ENCODE peak calls at places on chromosomes 2 and 18, in eight cellular contexts. T is K562, U is gastrocnemius medialis, Q is IMR-90, G is A549, W is heart left ventricle, M is HepG2, X is HCT116. Z is an unnamed sample. For H3K4me1, the result is how much of the 10 kb centered on the place peaks cover.

GRCh38 chr2:1210352-1210751 is 202.9 kb upstream of the TPO start:
- ATAC-seq in U (no peak), G (no peak), X (no peak), M (no peak), W (no peak), T (no peak), Q (no peak), Z (no peak)

GRCh38 chr2:66433945-66434678 is 813 bp upstream of the MEIS1 start:
- ATAC-seq in X (no peak), T (peak), M (peak), W (peak), G (peak), U (peak), Q (peak), Z (peak)

GRCh38 chr2:166764216-166764615 is 124.1 kb upstream of the XIRP2 start:
- ATAC-seq in W (no peak), T (no peak), Q (no peak), G (no peak), M (peak), X (no peak), U (no peak), Z (no peak)

GRCh38 chr2:144099746-144100438 is 420.0 kb downstream of the ZEB2 start:
- ATAC-seq in G (peak), T (peak), U (peak), X (no peak), W (peak), Q (peak), M (no peak), Z (no peak)

GRCh38 chr2:55163258-55163657 is 68.8 kb downstream of the CLHC1 start:
- ATAC-seq in T (no peak), W (no peak), U (no peak), M (peak), X (no peak), G (no peak), Q (peak), Z (no peak)

GRCh38 chr18:77133920-77134496 is 1.4 kb upstream of the MBP start:
- ATAC-seq in X (no peak), Q (no peak), M (peak), W (no peak), T (peak), U (peak), G (no peak), Z (peak)

GRCh38 chr2:206920936-206921335 is 18.4 kb upstream of the CPO start:
- ATAC-seq in T (no peak), Q (no peak), X (no peak), U (no peak), G (no peak), W (no peak), M (no peak), Z (no peak)

GRCh38 chr2:160221391-160222276 is 21.6 kb upstream of the ITGB6 start:
- ATAC-seq in X (peak), Q (peak), T (no peak), U (peak), M (peak), W (peak), G (peak), Z (peak)

GRCh38 chr2:213923543-213923942 is 487.3 kb upstream of the VWC2L start:
- ATAC-seq in Q (no peak), U (no peak), W (no peak), X (no peak), G (no peak), T (no peak), M (no peak), Z (no peak)

GRCh38 chr2:198383392-198383791 is 579.0 kb downstream of the PLCL1 start:
- ATAC-seq in U (no peak), G (no peak), T (no peak), W (no peak), X (no peak), Q (no peak), M (no peak), Z (no peak)

GRCh38 chr18:49364821-49365220 is 95.6 kb downstream of the DYM start:
- ATAC-seq in X (no peak), G (no peak), W (no peak), M (no peak), T (no peak), Q (no peak), U (no peak), Z (no peak)

GRCh38 chr18:79812052-79812451 is 14.3 kb downstream of the KCNG2 start:
- ATAC-seq in Q (no peak), M (no peak), T (no peak), G (no peak), U (no peak), X (no peak), W (no peak), Z (no peak)

GRCh38 chr2:8475349-8476045 is 206.4 kb upstream of the ID2 start:
- ATAC-seq in U (no peak), T (no peak), G (no peak), Q (no peak), X (no peak), M (peak), W (no peak), Z (no peak)

GRCh38 chr2:193350509-193350908 is 1155.8 kb upstream of the TMEFF2 start:
- ATAC-seq in W (no peak), M (no peak), X (no peak), Q (no peak), G (no peak), T (no peak), U (no peak), Z (no peak)

GRCh38 chr2:69465513-69466456 is 28.6 kb upstream of the NFU1 start:
- ATAC-seq in W (peak), T (no peak), Q (no peak), G (no peak), X (no peak), U (peak), M (no peak), Z (peak)

GRCh38 chr2:206693399-206694137 is 24.6 kb downstream of the DYTN start:
- ATAC-seq in W (peak), U (peak), G (peak), Q (peak), M (peak), X (peak), T (peak), Z (no peak)

GRCh38 chr2:45685299-45685698 is 33.8 kb downstream of the PRKCE start:
- ATAC-seq in U (no peak), X (no peak), Q (no peak), G (no peak), W (no peak), M (no peak), T (no peak), Z (no peak)

GRCh38 chr2:184215745-184216144 is 382.6 kb upstream of the ZNF804A start:
- ATAC-seq in X (no peak), U (no peak), Q (no peak), G (no peak), W (no peak), T (no peak), M (no peak), Z (no peak)

GRCh38 chr2:216044883-216045499 is 31.6 kb upstream of the MREG start:
- ATAC-seq in U (no peak), M (no peak), W (no peak), X (no peak), T (no peak), G (no peak), Q (no peak), Z (no peak)

GRCh38 chr18:36337679-36338419 is 40.3 kb downstream of the FHOD3 start:
- ATAC-seq in W (peak), T (no peak), U (no peak), M (peak), Q (no peak), G (no peak), X (no peak), Z (no peak)

GRCh38 chr18:44719519-44720060 is 38.9 kb downstream of the SETBP1 start:
- ATAC-seq in G (no peak), T (no peak), M (no peak), Q (no peak), U (peak), W (no peak), X (no peak), Z (no peak)

GRCh38 chr2:160522951-160523700 is 29.5 kb upstream of the RBMS1 start:
- ATAC-seq in M (no peak), W (no peak), U (no peak), X (no peak), Q (peak), T (no peak), G (no peak), Z (no peak)

GRCh38 chr2:25304339-25304728 is 37.4 kb downstream of the DNMT3A start:
- ATAC-seq in M (no peak), X (no peak), T (no peak), G (no peak), Q (no peak), U (no peak), W (no peak), Z (no peak)
- H3K4me1 ChIP-seq in M (under half), X (under half), T (under half), G (under half), Q (under half), U (half or more), W (under half), Z (under half)

GRCh38 chr2:37569986-37570688 is 101.3 kb downstream of the CDC42EP3 start:
- ATAC-seq in M (no peak), U (no peak), T (no peak), Q (peak), X (no peak), G (no peak), W (no peak), Z (no peak)

GRCh38 chr2:37573406-37573805 is 98.0 kb downstream of the CDC42EP3 start:
- ATAC-seq in G (no peak), W (no peak), U (no peak), Q (peak), X (no peak), T (no peak), M (no peak), Z (no peak)

GRCh38 chr2:37570773-37571570 is 100.5 kb downstream of the CDC42EP3 start:
- ATAC-seq in U (peak), W (peak), X (no peak), G (peak), Q (peak), T (peak), M (no peak), Z (no peak)

GRCh38 chr2:37573818-37574388 is 97.5 kb downstream of the CDC42EP3 start:
- ATAC-seq in W (no peak), U (no peak), Q (peak), T (no peak), G (no peak), M (no peak), X (no peak), Z (no peak)

GRCh38 chr2:37571571-37572136 is 99.8 kb downstream of the CDC42EP3 start:
- ATAC-seq in G (no peak), Q (no peak), T (no peak), W (no peak), X (no peak), M (no peak), U (no peak), Z (no peak)
- TF ChIP-seq POLR2A in G (no peak), Q (no peak), T (no peak), W (no peak), X (no peak), M (no peak), U (no peak), Z (no peak)

GRCh38 chr18:74990563-74991081 is 218.3 kb downstream of the PTGR3 start:
- ATAC-seq in W (peak), U (no peak), M (no peak), T (no peak), G (no peak), X (no peak), Q (peak), Z (no peak)

GRCh38 chr18:74996055-74996454 is 212.9 kb downstream of the PTGR3 start:
- ATAC-seq in G (no peak), X (no peak), W (no peak), Q (no peak), T (no peak), U (no peak), M (no peak), Z (no peak)

GRCh38 chr18:74994502-74995403 is 214.2 kb downstream of the PTGR3 start:
- ATAC-seq in X (peak), U (no peak), M (peak), W (peak), G (no peak), T (peak), Q (peak), Z (peak)

GRCh38 chr18:74995404-74995737 is 213.6 kb downstream of the PTGR3 start:
- ATAC-seq in T (no peak), U (no peak), W (no peak), X (no peak), M (no peak), G (no peak), Q (no peak), Z (no peak)
- H3K27ac ChIP-seq in T (no peak), U (no peak), W (no peak), X (no peak), M (no peak), G (no peak), Q (no peak), Z (no peak)

GRCh38 chr2:110838657-110839357 is 106.4 kb downstream of the ACOXL start:
- ATAC-seq in G (no peak), M (no peak), X (no peak), U (no peak), Q (no peak), T (no peak), W (no peak), Z (no peak)
- H3K4me1 ChIP-seq in G (under half), M (under half), X (under half), U (under half), Q (under half), T (under half), W (under half), Z (under half)

DNA sequence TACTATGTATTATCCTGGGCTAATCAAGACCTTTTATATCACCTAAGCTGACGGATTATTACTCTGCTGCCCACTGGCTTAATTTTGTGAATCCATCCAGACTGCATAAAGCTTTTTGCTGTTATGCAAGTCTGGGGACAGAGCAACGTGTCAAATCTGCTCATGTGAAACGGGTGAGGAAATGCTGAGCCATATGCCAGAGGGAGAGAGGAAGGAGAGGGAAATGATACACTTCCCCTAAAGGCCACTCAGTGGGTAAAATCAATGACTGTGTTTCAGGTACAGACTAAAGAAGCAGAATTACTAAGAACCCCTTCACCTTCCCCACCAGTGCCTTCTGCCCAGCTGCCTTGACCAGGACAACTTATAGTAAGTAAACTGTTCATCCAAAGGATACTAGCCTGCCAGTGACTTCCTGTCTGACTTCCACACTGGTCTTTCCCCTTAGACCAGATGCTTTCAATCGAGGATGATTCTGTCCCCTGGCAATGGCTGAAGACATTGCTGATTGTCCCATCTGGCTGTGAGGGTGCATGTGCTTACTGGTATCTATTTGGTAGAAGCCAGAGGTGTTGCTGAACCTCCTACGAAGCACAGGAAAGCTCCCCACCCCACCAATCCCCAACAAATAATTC is 43.0 kb downstream of the STAT1 start:
- ATAC-seq in X (no peak), G (peak), Q (no peak), T (no peak), U (no peak), M (no peak), W (peak), Z (no peak)
- TF ChIP-seq POLR2A in X (no peak), G (no peak), Q (no peak), T (no peak), U (no peak), M (no peak), W (no peak), Z (no peak)

GRCh38 chr2:42639340-42640077 is 71.1 kb downstream of the MTA3 start:
- ATAC-seq in W (no peak), M (peak), U (no peak), X (no peak), G (no peak), Q (no peak), T (no peak), Z (no peak)

GRCh38 chr2:42638080-42638784 is 69.8 kb downstream of the MTA3 start:
- ATAC-seq in W (no peak), G (no peak), Q (no peak), M (peak), U (no peak), T (no peak), X (no peak), Z (no peak)

GRCh38 chr2:42640261-42640660 is 71.8 kb downstream of the MTA3 start:
- ATAC-seq in W (no peak), T (no peak), X (no peak), Q (no peak), M (no peak), G (no peak), U (no peak), Z (no peak)

GRCh38 chr2:42636956-42637355 is 68.5 kb downstream of the MTA3 start:
- ATAC-seq in X (no peak), M (no peak), W (no peak), Q (no peak), U (no peak), T (no peak), G (no peak), Z (no peak)
- H3K27ac ChIP-seq in X (no peak), M (no peak), W (no peak), Q (no peak), U (no peak), T (no peak), G (no peak), Z (no peak)

DNA sequence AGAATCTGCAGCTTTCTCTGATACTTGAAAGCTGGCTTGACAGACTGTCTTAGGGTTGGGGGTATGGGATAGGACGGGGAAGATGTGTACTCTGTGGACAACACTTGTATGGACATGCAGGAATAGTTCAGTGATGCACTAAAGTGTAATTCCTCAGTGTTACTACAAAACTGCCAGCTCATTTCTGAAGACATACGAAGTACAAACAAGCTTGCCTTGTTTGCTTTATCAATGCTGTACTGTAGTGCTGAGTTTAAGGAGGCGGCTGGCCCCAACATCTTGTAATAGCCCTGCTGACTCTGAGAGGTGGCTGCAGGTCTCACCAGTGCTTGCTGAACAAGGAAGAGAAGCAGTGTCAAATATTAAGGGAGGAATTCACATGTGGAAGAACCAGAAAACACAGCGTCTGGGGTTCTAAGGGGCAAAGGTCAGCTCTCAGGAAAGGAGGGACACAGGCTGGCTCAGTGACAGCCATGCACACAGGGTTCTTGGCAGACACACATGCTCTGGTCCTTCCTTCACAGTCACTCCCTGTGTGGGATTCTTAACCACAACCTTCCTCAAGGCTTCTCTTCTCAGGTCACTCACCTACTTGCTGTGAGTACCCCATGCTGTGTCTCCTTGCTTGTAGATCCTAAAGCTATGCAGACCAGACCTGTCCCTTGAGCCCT is 39.8 kb upstream of the EVA1A start:
- ATAC-seq in Q (peak), W (peak), X (no peak), T (no peak), G (no peak), U (no peak), M (peak), Z (no peak)
- H3K4me1 ChIP-seq in Q (under half), W (under half), X (under half), T (under half), G (half or more), U (under half), M (under half), Z (under half)

GRCh38 chr2:56204556-56204955 is 20.8 kb downstream of the CCDC85A start:
- ATAC-seq in X (no peak), G (no peak), M (peak), T (no peak), U (no peak), Q (no peak), W (no peak), Z (no peak)
- TF ChIP-seq POLR2A in X (no peak), G (no peak), M (no peak), T (no peak), U (no peak), Q (no peak), W (no peak), Z (no peak)

Z was measured in gastroesophageal sphincter.